ENCODE peak calls at places on chromosomes 3 and 15, in ten cellular contexts. W, E, D, H, P, J, M, N, R and I are unnamed samples.

GRCh38 chr3:188832961-188833615 is 338.7 kb upstream of the TPRG1 start:
- DNase-seq in W (no peak), E (no peak), N (peak), R (no peak), D (no peak), H (no peak), M (peak), J (no peak), P (no peak), I (no peak)

GRCh38 chr3:39752019-39752637 is 57.3 kb upstream of the MYRIP start:
- DNase-seq in R (no peak), D (no peak), H (no peak), E (no peak), J (no peak), N (peak), M (no peak), W (no peak), P (no peak), I (no peak)

GRCh38 chr15:56984681-56985515 is 66.5 kb downstream of the TCF12 start:
- DNase-seq in M (no peak), W (no peak), N (no peak), R (no peak), E (no peak), D (no peak), P (no peak), J (no peak), H (no peak), I (no peak)

GRCh38 chr3:36843065-36844051 is 79.0 kb upstream of the DCLK3 start:
- DNase-seq in W (no peak), P (peak), M (peak), N (peak), H (no peak), E (no peak), R (no peak), D (peak), J (peak), I (no peak)

GRCh38 chr15:67839358-67839928 is 402 bp downstream of the RNU6-1 start:
- DNase-seq in H (no peak), M (no peak), E (no peak), R (no peak), W (no peak), D (peak), J (peak), P (no peak), N (peak), I (peak)

GRCh38 chr3:47578691-47579632 is at the start of gene CSPG5:
- DNase-seq in E (no peak), J (peak), W (no peak), D (peak), P (no peak), H (no peak), N (no peak), R (peak), M (peak), I (peak)

GRCh38 chr15:91357011-91357410 is 257.0 kb downstream of the SV2B start:
- DNase-seq in P (no peak), M (no peak), D (no peak), R (no peak), J (no peak), N (no peak), E (no peak), H (no peak), W (no peak), I (no peak)

GRCh38 chr3:186194451-186194811 is 85.5 kb upstream of the ETV5 start:
- DNase-seq in H (no peak), P (no peak), R (no peak), W (no peak), M (peak), D (no peak), N (no peak), J (no peak), E (no peak), I (no peak)

GRCh38 chr15:71231678-71232224 is 116.5 kb downstream of the THSD4 start:
- DNase-seq in J (no peak), D (no peak), R (no peak), N (no peak), P (no peak), H (no peak), E (no peak), W (no peak), M (no peak), I (no peak)

GRCh38 chr3:188947401-188947982 is 224.3 kb upstream of the TPRG1 start:
- DNase-seq in H (peak), N (peak), E (peak), D (peak), W (peak), M (peak), J (peak), P (peak), R (peak), I (no peak)

GRCh38 chr3:169558371-169558770 is 105.1 kb downstream of the MECOM start:
- DNase-seq in E (no peak), H (no peak), N (no peak), J (no peak), D (no peak), W (no peak), M (no peak), P (no peak), R (no peak), I (no peak)

GRCh38 chr3:167626490-167626889 is 27.3 kb downstream of the WDR49 start:
- DNase-seq in P (no peak), E (no peak), N (no peak), W (no peak), J (no peak), M (no peak), H (no peak), R (no peak), D (no peak), I (no peak)

GRCh38 chr3:103873897-103874545 is 1439.2 kb downstream of the ZPLD1 start:
- DNase-seq in P (no peak), W (no peak), N (no peak), D (no peak), M (no peak), E (no peak), H (no peak), R (no peak), J (no peak), I (no peak)

GRCh38 chr3:65597225-65597951 is 441.3 kb downstream of the MAGI1 start:
- DNase-seq in E (peak), R (no peak), P (no peak), D (no peak), W (no peak), J (no peak), H (peak), N (peak), M (peak), I (no peak)

GRCh38 chr15:33242165-33242564 is 47.7 kb upstream of the FMN1 start:
- DNase-seq in M (no peak), N (peak), D (peak), E (no peak), J (peak), R (no peak), W (no peak), H (no peak), P (no peak), I (no peak)

GRCh38 chr3:191240432-191240831 is 41.4 kb downstream of the OSTN start:
- DNase-seq in R (no peak), E (no peak), P (no peak), J (no peak), W (no peak), M (no peak), D (no peak), H (no peak), N (no peak), I (no peak)

GRCh38 chr15:97661796-97662195 is 298.7 kb upstream of the ARRDC4 start:
- DNase-seq in H (no peak), N (no peak), E (no peak), D (no peak), R (no peak), J (no peak), W (no peak), M (no peak), P (no peak), I (no peak)

GRCh38 chr15:99731336-99732267 is 1.6 kb downstream of the LYSMD4 start:
- DNase-seq in W (no peak), M (peak), N (peak), E (no peak), P (no peak), H (peak), R (no peak), J (no peak), D (no peak), I (no peak)

GRCh38 chr3:195207056-195207455 is 63.9 kb downstream of the XXYLT1 start:
- DNase-seq in P (no peak), D (no peak), E (no peak), M (no peak), N (no peak), R (no peak), J (no peak), H (no peak), W (no peak), I (no peak)

GRCh38 chr3:134357914-134358811 is 16.1 kb downstream of the AMOTL2 start:
- DNase-seq in M (no peak), D (peak), W (peak), E (peak), J (no peak), R (no peak), P (peak), N (peak), H (peak), I (no peak)

GRCh38 chr3:44055951-44056350 is 185.7 kb upstream of the TOPAZ1 start:
- DNase-seq in W (peak), D (no peak), E (no peak), J (no peak), H (no peak), N (no peak), P (no peak), M (no peak), R (no peak), I (no peak)

GRCh38 chr3:65330072-65330471 is 642.3 kb upstream of the ADAMTS9 start:
- DNase-seq in J (no peak), W (peak), D (no peak), E (no peak), P (no peak), M (no peak), R (no peak), H (no peak), N (no peak), I (no peak)

GRCh38 chr3:170228093-170228766 is 6.0 kb downstream of the PRKCI start:
- DNase-seq in J (no peak), H (no peak), W (no peak), M (no peak), R (no peak), P (no peak), E (no peak), N (peak), D (no peak), I (no peak)

GRCh38 chr3:157159037-157159761 is 748 bp downstream of the CCNL1 start:
- DNase-seq in R (peak), N (peak), E (peak), W (no peak), M (peak), J (peak), D (peak), P (no peak), H (peak), I (peak)

GRCh38 chr15:80151576-80151975 is 1.2 kb upstream of the FAH start:
- DNase-seq in D (no peak), E (no peak), J (no peak), P (no peak), N (no peak), H (no peak), R (no peak), W (no peak), M (no peak), I (no peak)

GRCh38 chr3:41464858-41465257 is 265.6 kb downstream of the CTNNB1 start:
- DNase-seq in R (no peak), J (no peak), W (no peak), D (no peak), E (no peak), H (no peak), P (no peak), N (no peak), M (no peak), I (no peak)

GRCh38 chr15:80581976-80582375 is 113.1 kb upstream of the ABHD17C start:
- DNase-seq in M (no peak), D (no peak), N (peak), R (no peak), H (no peak), P (no peak), E (no peak), W (no peak), J (no peak), I (no peak)

GRCh38 chr3:23583980-23584736 is 221.6 kb upstream of the UBE2E1 start:
- DNase-seq in J (no peak), P (no peak), D (no peak), N (no peak), R (no peak), W (no peak), H (no peak), M (no peak), E (no peak), I (no peak)

GRCh38 chr3:102441832-102442231 is 7.0 kb downstream of the ZPLD1 start:
- DNase-seq in E (no peak), N (no peak), J (no peak), R (no peak), P (no peak), H (no peak), D (no peak), M (peak), W (no peak), I (no peak)

GRCh38 chr3:43852066-43852465 is 161.3 kb downstream of the ABHD5 start:
- DNase-seq in J (no peak), M (peak), R (no peak), N (no peak), H (no peak), W (no peak), D (no peak), E (no peak), P (no peak), I (no peak)